ENCODE peak calls at places on chromosomes 2 and 18, in five cellular contexts. B is H54, J is A549, S is H1, Q is endothelial cell of umbilical vein. K is an unnamed sample.

GRCh38 chr2:167715932-167716331 is 531.5 kb downstream of the STK39 start:
- DNase-seq in S (no peak), Q (no peak), B (no peak), J (no peak), K (no peak)

GRCh38 chr2:120729410-120730052 is 6.1 kb upstream of the GLI2 start:
- DNase-seq in J (peak), Q (no peak), B (peak), S (no peak), K (no peak)

GRCh38 chr2:219536425-219536824 is 7.2 kb downstream of the CHPF start:
- DNase-seq in Q (no peak), S (no peak), B (no peak), J (no peak), K (no peak)

GRCh38 chr2:48414980-48415764 is 114.8 kb upstream of the STON1 start:
- DNase-seq in Q (no peak), B (no peak), J (no peak), S (no peak), K (no peak)

GRCh38 chr2:133371286-133371685 is 197.0 kb downstream of the NCKAP5 start:
- DNase-seq in B (no peak), Q (no peak), J (no peak), S (no peak), K (no peak)

GRCh38 chr18:11897781-11898180 is 10.3 kb downstream of the MPPE1 start:
- DNase-seq in Q (no peak), J (no peak), B (no peak), S (no peak), K (no peak)

GRCh38 chr2:234939576-234939975 is 12.2 kb upstream of the SH3BP4 start:
- DNase-seq in Q (no peak), B (no peak), J (no peak), S (no peak), K (no peak)

GRCh38 chr2:52810460-52810859 is 957.1 kb upstream of the CHAC2 start:
- DNase-seq in Q (peak), S (no peak), J (peak), B (peak), K (no peak)

GRCh38 chr18:45910405-45911023 is 56.6 kb downstream of the EPG5 start:
- DNase-seq in Q (peak), B (peak), J (peak), S (peak), K (no peak)

GRCh38 chr2:107932986-107933385 is 53.3 kb upstream of the SLC5A7 start:
- DNase-seq in S (no peak), Q (no peak), B (no peak), J (peak), K (no peak)

GRCh38 chr18:48975817-48976649 is 25.3 kb upstream of the SMAD7 start:
- DNase-seq in Q (peak), J (peak), S (peak), B (peak), K (peak)

GRCh38 chr2:32941944-32942690 is 4.6 kb upstream of the LTBP1 start:
- DNase-seq in J (no peak), S (peak), B (no peak), Q (no peak), K (no peak)

GRCh38 chr2:79981316-79981715 is 323.2 kb downstream of the LRRTM1 start:
- DNase-seq in Q (no peak), B (no peak), S (no peak), J (no peak), K (no peak)

GRCh38 chr2:43068053-43068471 is 158.3 kb downstream of the ZFP36L2 start:
- DNase-seq in B (no peak), Q (no peak), S (peak), J (no peak), K (peak)

GRCh38 chr2:40418614-40419013 is 33.3 kb downstream of the SLC8A1 start:
- DNase-seq in B (no peak), J (no peak), S (no peak), Q (no peak), K (no peak)

GRCh38 chr2:38465789-38466127 is 88.7 kb upstream of the ATL2 start:
- DNase-seq in Q (peak), B (peak), J (peak), S (peak), K (no peak)

GRCh38 chr2:10342245-10342951 is 39.7 kb downstream of the HPCAL1 start:
- DNase-seq in Q (no peak), J (no peak), B (no peak), S (no peak), K (no peak)

GRCh38 chr2:239429473-239430350 is 28.9 kb upstream of the HDAC4 start:
- DNase-seq in B (no peak), J (no peak), S (no peak), Q (no peak), K (no peak)

GRCh38 chr2:217951091-217951490 is 51.7 kb downstream of the TNS1 start:
- DNase-seq in Q (no peak), S (no peak), J (no peak), B (no peak), K (no peak)

GRCh38 chr2:119117891-119118882 is 40.4 kb downstream of the C1QL2 start:
- DNase-seq in J (no peak), B (no peak), S (peak), Q (no peak), K (no peak)

GRCh38 chr2:225995788-225996476 is 596.4 kb downstream of the NYAP2 start:
- DNase-seq in J (no peak), B (no peak), S (no peak), Q (no peak), K (no peak)

GRCh38 chr2:10223932-10224720 is 78.6 kb upstream of the HPCAL1 start:
- DNase-seq in Q (no peak), B (no peak), S (no peak), J (no peak), K (no peak)

GRCh38 chr18:56869189-56869777 is 218.1 kb downstream of the WDR7 start:
- DNase-seq in J (peak), Q (peak), B (no peak), S (no peak), K (no peak)

GRCh38 chr2:174669321-174669720 is 71.7 kb upstream of the WIPF1 start:
- DNase-seq in Q (no peak), B (no peak), J (no peak), S (no peak), K (no peak)

GRCh38 chr2:28338046-28338753 is 54.5 kb upstream of the FOSL2 start:
- DNase-seq in J (no peak), B (no peak), S (no peak), Q (peak), K (peak)

GRCh38 chr2:151946856-151947523 is 118.8 kb upstream of the ARL5A start:
- DNase-seq in Q (peak), S (peak), B (peak), J (peak), K (no peak)

GRCh38 chr18:32092422-32093105 is 890 bp downstream of the RNF138 start:
- DNase-seq in J (peak), B (peak), Q (peak), S (peak), K (peak)
- TF ChIP-seq POLR2A in J (peak), B (peak), Q (peak), S (peak), K (peak)

DNA sequence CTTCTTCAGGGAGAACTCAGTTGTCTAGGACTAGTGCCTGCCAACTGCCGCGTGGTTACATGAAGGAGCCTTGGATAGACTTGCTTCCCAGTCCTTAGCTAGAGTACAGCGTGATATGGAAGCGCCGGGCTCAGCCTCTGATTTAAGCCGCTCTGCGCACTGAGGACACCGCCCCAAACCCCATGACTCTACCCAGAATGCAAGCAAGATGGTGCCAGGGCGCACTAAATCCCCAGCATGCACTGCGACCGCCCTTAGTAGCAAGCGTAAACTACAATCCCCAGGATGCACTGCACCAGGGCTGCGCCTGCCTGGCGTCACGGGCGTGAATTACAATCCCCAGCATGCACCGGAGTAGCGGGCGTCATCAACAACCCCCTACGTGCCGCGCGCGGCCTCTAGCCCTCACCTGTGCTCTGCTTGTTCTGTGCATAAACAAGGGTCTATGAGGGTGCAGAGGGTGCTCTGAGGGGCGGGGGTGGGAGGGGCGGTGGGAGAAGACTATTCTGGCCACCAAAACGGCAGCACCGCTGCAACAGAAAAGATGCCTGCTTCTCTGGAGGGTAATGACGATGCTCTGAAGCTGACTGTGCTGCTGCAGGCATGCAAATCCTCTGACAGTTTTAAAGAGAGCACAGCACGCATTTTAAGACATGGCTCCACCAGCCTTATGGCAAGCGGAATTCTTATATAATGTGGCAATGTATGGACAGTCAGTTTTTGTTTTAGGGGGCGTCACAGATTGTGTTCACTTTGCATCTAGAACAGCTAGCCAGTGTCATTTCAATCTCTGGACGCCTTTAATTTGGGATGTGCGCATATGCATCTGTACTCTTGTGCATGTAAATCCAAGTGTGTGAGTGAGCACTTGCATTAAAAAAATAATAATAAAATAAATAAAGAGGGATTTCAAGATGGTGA is 282.5 kb upstream of the MYT1L start:
- DNase-seq in Q (peak), B (peak), S (peak), J (peak), K (peak)
- TF ChIP-seq POLR2A in Q (no peak), B (peak), S (peak), J (peak), K (no peak)

GRCh38 chr18:35972197-35973000 is at the start of gene RMP24:
- DNase-seq in J (peak), B (peak), S (peak), Q (peak), K (peak)
- TF ChIP-seq POLR2A in J (peak), B (peak), S (peak), Q (peak), K (no peak)

GRCh38 chr2:6865346-6866238 is at the start of gene CMPK2:
- DNase-seq in J (peak), Q (peak), S (peak), B (peak), K (no peak)
- TF ChIP-seq POLR2A in J (no peak), Q (no peak), S (no peak), B (no peak), K (no peak)

GRCh38 chr2:82283075-82283474 is 1978.5 kb upstream of the LRRTM1 start:
- DNase-seq in S (no peak), J (no peak), B (no peak), Q (no peak), K (no peak)
- TF ChIP-seq POLR2A in S (no peak), J (no peak), B (no peak), Q (no peak), K (no peak)

DNA sequence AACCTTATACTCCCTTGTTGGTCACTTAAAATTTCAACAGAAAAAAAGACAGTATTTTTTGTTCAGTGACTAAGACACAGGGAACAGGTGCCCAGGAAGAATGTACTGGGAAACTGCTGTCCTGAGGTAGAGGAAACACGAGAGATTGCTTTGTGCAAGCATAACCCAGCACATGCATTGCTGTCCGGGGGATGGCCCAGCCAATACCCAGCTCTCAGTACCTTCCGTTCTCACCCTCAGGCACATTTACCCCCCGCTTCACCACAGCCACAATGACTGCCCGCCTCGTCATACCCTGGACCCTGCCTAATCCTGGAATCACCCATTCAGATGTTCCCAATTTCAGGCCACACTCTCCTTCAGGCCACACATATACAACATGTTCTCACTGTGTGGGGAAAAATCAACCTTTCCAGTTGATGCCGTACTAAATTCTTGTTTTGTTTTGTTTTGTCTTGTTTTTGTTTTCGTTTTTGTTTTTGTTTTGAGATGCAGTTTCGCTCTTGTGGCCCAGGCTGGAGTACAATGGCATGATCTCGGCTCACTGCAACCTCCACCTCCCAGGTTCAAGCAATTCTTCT is 140.7 kb downstream of the ESCO1 start:
- DNase-seq in B (no peak), Q (no peak), S (no peak), J (no peak), K (no peak)
- TF ChIP-seq POLR2A in B (no peak), Q (no peak), S (no peak), J (no peak), K (no peak)

GRCh38 chr2:11715987-11716652 is 30.3 kb upstream of the LPIN1 start:
- DNase-seq in J (no peak), B (no peak), S (no peak), Q (no peak), K (no peak)
- TF ChIP-seq POLR2A in J (no peak), B (no peak), S (no peak), Q (no peak), K (no peak)